ENCODE peak calls at places on chromosomes 2 and 18, in ten cellular contexts. K, V, G, M, U, N, X, A, T and P are unnamed samples.

GRCh38 chr18:74249181-74249968 is 42.4 kb downstream of the CYB5A start:
- DNase-seq in G (no peak), U (peak), V (peak), A (peak), T (peak), X (peak), K (no peak), M (no peak), N (no peak), P (peak)

GRCh38 chr2:25572638-25573037 is 100.7 kb downstream of the DTNB start:
- DNase-seq in K (no peak), A (no peak), T (no peak), X (no peak), U (no peak), N (no peak), V (no peak), G (no peak), M (no peak), P (no peak)

GRCh38 chr2:30709516-30709915 is 97.7 kb downstream of the CAPN13 start:
- DNase-seq in M (no peak), K (no peak), T (no peak), N (no peak), G (no peak), U (no peak), X (no peak), A (no peak), V (no peak), P (no peak)

GRCh38 chr2:190802133-190802532 is 78.5 kb upstream of the GLS start:
- DNase-seq in N (peak), T (no peak), K (no peak), G (peak), V (no peak), M (no peak), A (no peak), U (no peak), X (no peak), P (no peak)

GRCh38 chr2:120177011-120177621 is 46.1 kb downstream of the TMEM185B start:
- DNase-seq in T (no peak), G (peak), K (no peak), A (peak), N (peak), U (no peak), V (no peak), M (peak), X (no peak), P (no peak)

GRCh38 chr18:80252136-80252535 is 4.8 kb upstream of the PARD6G start:
- DNase-seq in A (peak), K (no peak), N (no peak), X (peak), M (no peak), G (no peak), V (peak), U (peak), T (no peak), P (peak)

GRCh38 chr18:12015697-12016062 is 34.4 kb downstream of the IMPA2 start:
- DNase-seq in U (no peak), N (no peak), A (peak), T (no peak), M (no peak), K (no peak), G (no peak), X (peak), V (peak), P (peak)

GRCh38 chr2:127995725-127996124 is 32.1 kb downstream of the SAP130 start:
- DNase-seq in G (no peak), X (no peak), M (no peak), T (no peak), A (no peak), V (no peak), K (no peak), N (no peak), U (no peak), P (no peak)

GRCh38 chr2:202870431-202871160 is 970 bp downstream of the ICA1L start:
- DNase-seq in X (peak), N (peak), M (peak), T (peak), U (peak), V (peak), G (peak), K (peak), A (peak), P (peak)

GRCh38 chr2:202871161-202872141 is at the start of gene ICA1L:
- DNase-seq in M (peak), N (peak), X (peak), K (no peak), T (peak), V (peak), U (peak), G (peak), A (peak), P (peak)
- TF ChIP-seq EZH2 in M (no peak), N (peak), X (no peak), K (no peak), T (no peak), V (no peak), U (no peak), G (no peak), A (no peak), P (no peak)

GRCh38 chr2:176130153-176130916 is 830 bp downstream of the HOXD8 start:
- DNase-seq in N (peak), A (no peak), V (no peak), K (no peak), M (peak), G (peak), T (no peak), U (peak), X (no peak), P (peak)

GRCh38 chr2:176129825-176130152 is 284 bp downstream of the HOXD8 start:
- DNase-seq in U (no peak), N (no peak), T (no peak), K (no peak), A (no peak), M (no peak), V (no peak), G (no peak), X (no peak), P (no peak)

GRCh38 chr2:176127769-176128072 is 1.8 kb upstream of the HOXD8 start:
- DNase-seq in G (no peak), N (no peak), K (no peak), A (no peak), U (no peak), M (no peak), X (no peak), T (no peak), V (no peak), P (no peak)

GRCh38 chr2:176128172-176129012 is 1.1 kb upstream of the HOXD8 start:
- DNase-seq in M (no peak), X (no peak), K (no peak), T (no peak), A (no peak), N (peak), V (no peak), G (peak), U (no peak), P (peak)

GRCh38 chr2:176129013-176129796 is at the start of gene HOXD8:
- DNase-seq in M (peak), K (peak), A (no peak), G (peak), X (peak), V (peak), U (peak), T (no peak), N (peak), P (peak)
- TF ChIP-seq EZH2 in M (peak), K (no peak), A (peak), G (peak), X (peak), V (no peak), U (peak), T (no peak), N (peak), P (no peak)

GRCh38 chr2:41409328-41409727 is 638.5 kb upstream of the PKDCC start:
- DNase-seq in T (no peak), N (peak), K (no peak), G (peak), A (no peak), M (no peak), V (no peak), X (no peak), U (no peak), P (no peak)

GRCh38 chr2:41414486-41415230 is 633.2 kb upstream of the PKDCC start:
- DNase-seq in X (no peak), A (peak), N (peak), K (no peak), V (no peak), M (no peak), T (peak), G (peak), U (peak), P (peak)

GRCh38 chr2:41413813-41414485 is 633.9 kb upstream of the PKDCC start:
- DNase-seq in V (no peak), T (no peak), N (no peak), M (no peak), X (no peak), U (no peak), A (no peak), G (no peak), K (no peak), P (no peak)

GRCh38 chr2:41405429-41405828 is 642.4 kb upstream of the PKDCC start:
- DNase-seq in V (no peak), G (no peak), N (no peak), U (no peak), X (no peak), A (no peak), K (no peak), M (no peak), T (no peak), P (no peak)

GRCh38 chr2:41410011-41410410 is 637.8 kb upstream of the PKDCC start:
- DNase-seq in U (no peak), A (no peak), T (no peak), G (no peak), K (no peak), M (no peak), X (no peak), N (no peak), V (no peak), P (no peak)
- TF ChIP-seq EZH2 in U (no peak), A (no peak), T (no peak), G (no peak), K (no peak), M (no peak), X (no peak), N (no peak), V (no peak), P (no peak)

GRCh38 chr2:161415467-161416293 is 417 bp upstream of the TBR1 start:
- DNase-seq in M (no peak), G (no peak), X (no peak), K (no peak), U (no peak), A (no peak), V (no peak), N (peak), T (peak), P (no peak)
- TF ChIP-seq EZH2 in M (no peak), G (no peak), X (peak), K (no peak), U (peak), A (peak), V (no peak), N (no peak), T (peak), P (peak)

GRCh38 chr2:98935111-98935770 is 784 bp downstream of the CRACDL start:
- DNase-seq in A (peak), X (no peak), V (no peak), N (peak), K (no peak), G (peak), T (no peak), U (no peak), M (no peak), P (no peak)
- TF ChIP-seq EZH2 in A (no peak), X (peak), V (no peak), N (peak), K (no peak), G (peak), T (peak), U (peak), M (no peak), P (no peak)

DNA sequence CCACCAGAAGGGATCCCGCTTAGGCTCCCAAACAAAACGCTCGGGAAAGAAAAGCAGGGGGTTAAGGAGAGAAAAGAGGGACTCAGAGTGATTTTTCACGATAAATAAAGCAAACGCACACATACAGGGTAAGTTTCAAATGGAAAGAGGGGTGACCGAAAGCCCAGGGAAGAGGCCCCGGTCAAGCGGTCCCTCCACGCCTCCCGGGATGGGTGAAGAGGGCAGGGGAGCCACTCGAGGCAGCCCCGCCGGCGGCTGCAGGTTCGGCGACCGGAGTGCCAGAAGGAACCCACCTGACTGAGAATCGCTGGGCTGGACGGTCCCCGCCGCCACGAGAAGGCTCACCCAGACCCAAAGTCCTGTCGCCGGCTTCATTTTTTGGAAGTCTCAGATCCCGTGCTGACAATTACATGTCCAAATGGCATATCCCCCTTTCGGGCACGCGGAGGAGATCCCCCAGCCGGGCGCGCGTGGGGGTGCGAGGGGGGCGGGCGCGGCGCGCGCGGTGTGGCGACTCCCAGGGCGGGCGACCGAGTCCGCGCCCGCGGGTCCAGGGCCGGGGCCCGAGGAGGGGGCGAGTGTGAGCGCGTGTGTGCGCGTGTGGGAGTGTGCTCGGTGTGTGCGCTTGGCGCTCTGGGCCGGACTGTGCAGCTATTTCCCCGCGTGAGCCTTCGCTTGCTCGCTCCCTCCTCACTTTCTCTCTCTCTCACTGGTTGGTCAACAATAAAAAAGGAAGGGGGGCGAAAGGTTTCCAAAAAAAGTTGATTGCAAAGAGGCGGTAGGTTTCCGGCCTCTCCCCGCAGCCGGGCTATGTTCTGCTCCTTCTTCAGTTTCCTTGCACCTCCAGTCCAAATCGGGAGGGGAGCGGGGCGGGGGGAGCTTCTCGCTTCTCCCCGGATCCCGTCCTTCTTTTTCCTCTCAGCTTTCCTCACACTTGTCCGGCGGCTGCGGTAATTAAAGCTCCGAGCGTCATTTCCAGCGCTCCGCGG is at the start of gene ERBB4:
- DNase-seq in G (peak), V (no peak), X (no peak), T (no peak), K (no peak), N (peak), A (no peak), U (peak), M (no peak), P (peak)
- TF ChIP-seq EZH2 in G (peak), V (no peak), X (peak), T (peak), K (no peak), N (peak), A (peak), U (peak), M (no peak), P (peak)

DNA sequence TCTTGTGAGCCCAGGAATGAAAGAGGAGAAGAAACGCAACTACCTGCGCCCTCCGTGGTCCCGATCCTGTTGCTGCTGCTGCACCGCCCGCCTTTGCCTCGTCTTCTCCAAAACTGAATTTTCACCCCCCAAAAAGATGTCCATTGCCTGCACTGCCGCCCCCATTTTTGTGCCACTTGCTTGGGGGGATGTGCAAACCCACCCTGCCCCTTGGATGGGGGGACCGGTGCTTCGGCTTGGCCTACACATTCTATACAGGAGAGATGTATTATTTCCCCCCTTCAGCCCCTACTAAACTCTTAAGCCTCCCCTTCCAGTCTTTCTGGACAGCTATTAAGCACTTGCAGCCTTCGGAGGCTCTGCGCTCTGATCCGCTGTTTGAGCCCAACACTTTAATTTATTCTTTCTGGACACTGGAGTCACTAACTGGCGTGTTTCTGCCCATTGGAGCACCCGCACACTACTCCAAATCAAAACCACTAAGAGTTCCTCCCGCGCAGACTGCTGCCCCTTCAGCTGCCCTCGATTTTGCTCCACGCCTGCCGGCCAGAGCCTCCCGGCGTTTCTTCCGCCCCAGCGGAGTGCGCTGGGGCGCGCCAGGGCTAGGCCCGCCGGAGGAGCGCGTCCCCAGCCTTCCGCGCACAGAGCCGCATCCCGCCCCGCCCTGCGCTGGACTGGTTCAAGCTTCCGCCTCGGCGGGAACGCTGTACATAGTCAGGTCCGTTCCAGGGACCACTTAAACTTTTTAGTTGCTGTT is 5.9 kb downstream of the OTX1 start:
- DNase-seq in V (no peak), X (no peak), A (no peak), N (peak), T (no peak), G (peak), K (no peak), U (peak), M (no peak), P (peak)
- TF ChIP-seq EZH2 in V (peak), X (no peak), A (no peak), N (peak), T (no peak), G (peak), K (no peak), U (no peak), M (no peak), P (peak)

DNA sequence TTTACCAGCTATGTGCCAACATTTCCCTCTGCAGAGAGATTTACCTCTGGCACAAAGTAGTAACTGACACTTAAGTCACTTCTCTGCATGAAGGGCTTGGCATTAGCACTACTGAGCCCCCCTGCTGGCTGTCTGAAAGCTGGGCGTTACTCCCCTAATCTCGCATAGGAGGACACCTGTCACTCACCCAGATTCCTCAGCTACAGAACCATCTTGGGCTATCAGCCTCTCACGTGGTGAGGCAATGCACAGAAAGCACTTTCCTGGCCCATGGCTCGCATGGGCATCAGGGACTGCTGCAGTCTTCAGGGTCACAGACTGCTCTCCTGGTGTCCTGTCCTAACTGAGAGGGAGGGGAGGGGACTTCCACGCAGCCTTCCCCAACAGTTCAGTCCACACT is 12.0 kb downstream of the SERPINE2 start:
- DNase-seq in M (no peak), T (no peak), U (no peak), A (no peak), N (peak), X (no peak), K (no peak), V (no peak), G (peak), P (no peak)
- TF ChIP-seq EZH2 in M (no peak), T (no peak), U (no peak), A (no peak), N (no peak), X (no peak), K (no peak), V (no peak), G (no peak), P (no peak)

DNA sequence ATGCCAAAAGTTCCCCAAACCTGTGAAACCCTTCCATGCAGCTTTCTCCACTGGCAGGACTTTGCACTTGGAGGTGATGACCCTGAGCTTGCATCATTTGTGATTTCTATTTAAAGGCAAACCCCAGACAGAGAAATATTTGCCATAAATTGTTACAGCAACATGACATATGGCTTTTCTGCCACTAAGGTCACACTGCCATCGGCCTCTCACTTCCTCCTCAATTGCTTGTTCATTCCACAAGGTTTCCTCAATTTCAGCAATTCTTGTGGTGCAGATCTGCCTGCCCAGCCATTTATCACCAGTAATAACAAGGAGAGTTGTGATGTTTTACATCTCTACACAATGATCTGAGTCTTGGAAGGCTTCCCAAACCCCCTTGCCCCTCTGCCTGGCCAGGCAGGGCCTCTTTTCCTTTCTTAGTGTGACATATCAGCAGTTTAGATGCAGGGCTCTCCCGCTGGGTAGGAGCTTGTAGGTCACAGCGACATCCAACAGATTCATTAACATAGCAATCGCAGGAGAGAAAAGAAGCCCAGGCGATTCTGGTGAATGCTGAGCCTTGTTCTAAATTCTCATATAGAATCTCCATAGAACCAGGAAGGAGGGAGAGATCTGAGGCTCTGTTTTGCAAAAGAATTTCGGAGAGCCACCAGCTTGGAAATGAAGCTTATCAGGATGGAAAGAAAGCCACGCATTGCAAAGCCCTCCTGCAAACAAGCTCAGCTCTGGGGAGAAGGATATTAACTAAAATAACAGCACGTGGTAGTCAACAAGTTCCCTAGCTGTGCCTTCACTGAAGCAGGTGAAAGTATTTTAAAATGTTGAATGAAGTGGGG is 46.7 kb upstream of the ITGA6 start:
- DNase-seq in N (peak), T (peak), X (peak), G (peak), K (no peak), M (no peak), A (no peak), V (peak), U (no peak), P (no peak)
- TF ChIP-seq EZH2 in N (no peak), T (no peak), X (no peak), G (no peak), K (no peak), M (no peak), A (no peak), V (no peak), U (no peak), P (no peak)